ENCODE peak calls at places on chromosomes 13 and 19, in nine cellular contexts. R is choroid plexus epithelial cell, K is esophagus muscularis mucosa, N is thoracic aorta, A is psoas muscle, W is GM12865, O is epithelial cell of esophagus, V is fibroblast of pulmonary artery, M is lower lobe of right lung. Y is an unnamed sample.

GRCh38 chr19:7831452-7831851 is 1.4 kb downstream of the EVI5L start:
- DNase-seq in O (peak), R (peak), A (no peak), W (no peak), M (no peak), K (no peak), N (no peak), V (peak), Y (no peak)

GRCh38 chr13:112983428-112984196 is 14.6 kb downstream of the MCF2L start:
- DNase-seq in O (no peak), W (no peak), V (no peak), A (no peak), N (no peak), K (no peak), M (no peak), R (no peak), Y (no peak)

GRCh38 chr13:23339225-23339624 is 94.3 kb downstream of the SACS start:
- DNase-seq in W (no peak), K (no peak), O (no peak), M (no peak), A (no peak), N (no peak), V (no peak), R (no peak), Y (no peak)

GRCh38 chr13:72304121-72304745 is 423.2 kb downstream of the MZT1 start:
- DNase-seq in M (no peak), K (no peak), O (no peak), V (peak), W (no peak), A (no peak), R (peak), N (no peak), Y (no peak)

GRCh38 chr13:97253581-97254293 is 31.6 kb downstream of the MBNL2 start:
- DNase-seq in W (no peak), N (no peak), A (no peak), O (no peak), R (no peak), M (no peak), V (no peak), K (no peak), Y (no peak)

GRCh38 chr19:29662604-29663404 is 2.5 kb upstream of the PLEKHF1 start:
- DNase-seq in R (peak), O (peak), V (peak), W (no peak), N (peak), M (peak), K (no peak), A (peak), Y (no peak)

GRCh38 chr13:96984061-96984508 is 10.2 kb downstream of the OXGR1 start:
- DNase-seq in K (no peak), M (peak), V (peak), O (peak), N (no peak), R (peak), W (peak), A (no peak), Y (peak)

GRCh38 chr19:44111910-44112463 is 1.2 kb upstream of the ZNF225 start:
- DNase-seq in N (no peak), O (peak), R (peak), V (peak), M (no peak), W (peak), K (no peak), A (no peak), Y (no peak)

GRCh38 chr19:15640294-15640903 is at the start of gene CYP4F3:
- DNase-seq in V (no peak), W (no peak), M (peak), O (peak), K (no peak), A (peak), R (no peak), N (no peak), Y (no peak)

GRCh38 chr13:31887311-31887710 is 144.3 kb upstream of the FRY start:
- DNase-seq in K (no peak), W (no peak), M (no peak), V (peak), N (no peak), A (no peak), R (peak), O (no peak), Y (no peak)

GRCh38 chr19:18401580-18402112 is 4.2 kb upstream of the LRRC25 start:
- DNase-seq in A (peak), K (no peak), W (peak), M (peak), N (no peak), V (peak), R (peak), O (peak), Y (no peak)

GRCh38 chr13:46171739-46172138 is 10.2 kb downstream of the LCP1 start:
- DNase-seq in M (no peak), V (no peak), O (no peak), K (no peak), R (no peak), W (no peak), N (no peak), A (no peak), Y (no peak)

GRCh38 chr13:52713894-52714293 is 25.7 kb downstream of the CNMD start:
- DNase-seq in R (no peak), N (no peak), V (peak), A (no peak), M (peak), K (no peak), O (no peak), W (no peak), Y (no peak)

DNA sequence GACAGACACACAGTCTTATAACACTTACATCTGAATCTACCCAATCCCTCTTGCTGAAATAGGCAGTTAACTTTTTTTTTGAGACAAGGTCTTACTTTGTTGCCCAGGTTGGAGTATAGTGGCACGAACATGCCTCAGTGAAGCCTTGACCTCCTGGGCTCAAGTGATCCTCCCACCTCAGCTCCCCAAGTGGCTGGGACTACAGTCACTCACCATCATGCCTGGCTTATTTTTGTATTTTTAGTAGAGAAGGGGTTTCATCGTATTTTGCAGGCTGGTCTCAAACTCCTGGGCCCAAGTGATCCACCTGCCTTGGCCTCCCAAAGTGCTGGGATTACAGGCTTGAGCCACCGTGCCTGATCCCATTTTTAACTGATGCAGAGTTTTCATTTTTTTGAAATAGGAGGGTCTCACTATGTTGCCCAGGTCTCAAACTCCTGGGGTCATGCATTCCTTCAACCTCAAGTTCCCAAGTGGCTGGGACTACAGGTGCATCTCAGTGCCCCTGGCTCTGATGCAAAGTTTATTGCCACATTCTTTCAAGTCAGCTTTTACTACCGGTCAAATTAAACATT is 7.6 kb downstream of the ELF1 start:
- DNase-seq in W (no peak), R (no peak), N (no peak), O (no peak), M (no peak), V (no peak), A (no peak), K (no peak), Y (no peak)
- H3K4me3 ChIP-seq in W (no peak), R (no peak), N (no peak), O (no peak), M (no peak), V (no peak), A (no peak), K (no peak), Y (no peak)

DNA sequence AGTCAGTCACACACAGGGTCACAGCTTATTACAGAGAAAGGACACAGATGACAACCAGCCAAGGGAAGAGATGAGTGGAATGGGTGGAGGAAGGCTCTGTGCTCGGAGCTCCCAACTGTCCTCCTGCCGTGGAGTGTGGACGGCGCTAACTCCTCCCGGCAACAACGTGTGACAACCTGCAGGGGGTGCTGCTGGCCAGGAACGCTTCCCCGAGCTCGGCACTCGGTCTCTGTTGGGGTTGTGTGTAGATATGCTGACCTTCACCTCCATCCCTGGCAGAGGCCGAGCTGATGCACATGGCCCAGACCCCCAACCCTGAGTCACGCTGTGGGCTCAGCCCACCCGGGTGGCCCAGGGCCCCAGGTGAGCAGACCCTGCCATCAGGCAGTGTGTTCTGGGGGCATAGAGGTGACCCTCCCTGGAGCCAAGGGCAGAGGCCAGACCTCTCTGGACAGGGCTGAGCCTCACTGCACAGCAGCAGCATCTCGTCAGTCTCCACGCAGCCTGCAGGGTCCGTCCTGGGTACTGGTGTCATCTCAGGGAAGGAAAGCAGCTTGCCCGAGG is 14.1 kb downstream of the ZNF444 start:
- DNase-seq in N (no peak), R (peak), K (no peak), A (no peak), V (no peak), M (no peak), O (no peak), W (no peak), Y (no peak)
- TF ChIP-seq CTCF in N (no peak), R (peak), K (peak), A (peak), V (peak), M (peak), O (peak), W (peak), Y (peak)

DNA sequence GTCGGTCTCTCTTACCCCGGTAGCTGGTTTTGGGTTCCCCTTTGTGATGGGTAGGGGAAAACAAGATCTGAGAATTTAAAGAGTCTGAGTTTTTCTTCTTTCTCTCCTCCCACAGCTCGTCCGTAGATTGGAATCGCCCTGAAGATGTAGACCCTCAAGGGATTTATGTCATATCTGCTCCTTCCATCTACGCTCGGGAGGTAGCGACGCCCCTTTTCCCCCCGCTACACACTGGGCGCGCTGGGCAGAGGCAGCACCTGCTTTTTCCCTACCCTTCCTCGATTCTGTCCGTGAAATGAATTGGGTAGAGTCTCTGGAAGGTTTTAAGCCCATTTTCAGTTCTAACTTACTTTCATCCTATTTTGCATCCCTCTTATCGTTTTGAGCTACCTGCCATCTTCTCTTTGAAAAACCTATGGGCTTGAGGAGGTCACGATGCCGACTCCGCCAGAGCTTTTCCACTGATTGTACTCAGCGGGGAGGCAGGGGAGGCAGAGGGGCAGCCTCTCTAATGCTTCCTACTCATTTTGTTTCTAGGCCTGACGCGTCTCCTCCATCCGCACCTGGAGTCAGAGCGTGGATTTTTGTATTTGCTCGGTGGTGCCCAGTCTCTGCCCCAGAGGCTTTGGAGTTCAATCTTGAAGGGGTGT is 7.1 kb upstream of the SELENOV start:
- DNase-seq in N (no peak), O (no peak), M (no peak), V (no peak), K (no peak), A (no peak), R (no peak), W (no peak), Y (no peak)
- H3K4me3 ChIP-seq in N (peak), O (peak), M (peak), V (peak), K (peak), A (peak), R (peak), W (peak), Y (peak)

DNA sequence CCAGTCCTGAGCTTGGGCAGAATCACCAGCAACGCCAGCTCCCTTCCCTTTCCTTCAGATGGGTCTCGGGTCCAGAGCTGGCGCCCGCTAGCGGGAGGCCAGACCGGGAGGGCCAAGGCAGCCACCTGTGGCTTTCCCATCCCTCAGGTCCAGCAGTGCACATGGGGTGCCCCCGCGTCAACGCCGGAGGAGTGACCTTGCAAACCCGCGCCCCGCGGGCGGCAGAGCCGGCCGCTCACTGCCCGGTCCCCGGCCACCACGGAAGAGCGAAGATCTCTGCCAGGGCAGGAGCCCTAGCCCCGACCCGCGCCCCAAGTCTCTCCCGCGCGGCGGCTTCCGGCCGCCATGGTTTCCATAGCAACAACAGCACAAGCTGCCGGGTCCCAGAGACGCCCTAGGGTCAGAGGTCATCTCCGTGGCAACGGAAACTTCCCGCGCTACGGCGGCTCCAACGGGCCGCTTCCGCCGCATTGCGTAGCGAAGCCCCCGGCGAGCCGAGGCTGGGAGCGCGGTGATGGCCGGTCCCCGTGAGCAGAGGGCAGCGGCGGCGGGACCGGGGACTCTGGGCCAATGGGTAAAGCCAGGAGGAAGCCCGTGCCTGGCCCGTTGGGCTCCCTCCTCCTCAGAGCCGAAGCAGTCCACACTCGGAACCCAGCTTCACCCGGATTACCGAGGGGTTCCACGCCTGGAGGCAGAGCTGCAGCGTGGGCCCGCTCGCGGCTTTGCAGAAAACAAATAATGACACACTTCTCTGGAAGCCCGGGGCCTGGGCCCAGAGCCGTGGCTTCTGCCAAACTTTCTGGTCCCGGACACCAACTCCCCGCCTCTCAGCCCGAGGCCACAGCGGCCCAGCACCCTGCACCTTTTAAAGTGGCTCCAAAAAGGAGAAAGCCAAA is 7.4 kb downstream of the FGF14 start:
- DNase-seq in R (peak), W (peak), M (peak), A (peak), O (peak), V (peak), K (peak), N (peak), Y (peak)
- TF ChIP-seq CTCF in R (peak), W (peak), M (peak), A (no peak), O (peak), V (no peak), K (peak), N (no peak), Y (peak)

DNA sequence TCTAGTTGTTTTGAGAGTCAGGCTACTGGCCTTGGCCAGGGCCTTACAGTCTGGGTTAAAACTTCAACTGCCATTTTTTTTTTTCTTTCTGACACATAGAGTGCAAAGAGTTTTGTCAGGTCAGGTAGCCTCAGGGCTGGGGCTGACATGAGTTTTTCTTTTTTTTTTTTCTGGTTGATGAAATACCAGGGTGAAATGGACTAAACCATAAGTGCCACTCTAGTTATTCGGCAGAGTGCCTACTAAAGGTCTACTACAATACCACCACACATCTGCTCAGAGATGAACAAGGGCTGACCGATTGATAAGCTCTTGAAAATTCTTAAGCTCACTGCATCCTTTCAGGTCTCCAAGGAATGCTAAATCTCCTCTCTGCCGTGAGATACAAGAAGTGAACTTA is 4.4 kb upstream of the ZNF320 start:
- DNase-seq in M (no peak), R (no peak), V (no peak), W (no peak), N (no peak), K (no peak), O (no peak), A (no peak), Y (no peak)
- H3K4me3 ChIP-seq in M (no peak), R (no peak), V (no peak), W (no peak), N (no peak), K (no peak), O (no peak), A (no peak), Y (no peak)